ENCODE peak calls at places on chromosomes 16 and 17, in four cellular contexts. J is pancreas, G is right atrium auricular region, B is choroid plexus epithelial cell. C is an unnamed sample.
A peak's percentile ranks its signal among the peaks of the same experiment; 100 is the strongest.

GRCh38 chr17:77163001-77163400 is 22.2 kb downstream of the SEC14L1 start:
- DNase-seq in B (peak; percentile 63), G (no peak), J (no peak), C (no peak)

GRCh38 chr17:34241062-34241461 is 14.0 kb upstream of the CCL2 start:
- DNase-seq in J (peak; percentile 50), G (no peak), B (peak; percentile 38), C (no peak)

GRCh38 chr17:71171270-71171669 is 949.5 kb upstream of the SOX9 start:
- DNase-seq in B (no peak), J (no peak), G (no peak), C (no peak)

GRCh38 chr16:76182092-76182635 is 95.0 kb upstream of the CNTNAP4 start:
- DNase-seq in B (no peak), G (no peak), J (no peak), C (no peak)

GRCh38 chr17:13194887-13195286 is 177.1 kb upstream of the ELAC2 start:
- DNase-seq in G (no peak), J (no peak), B (no peak), C (no peak)

GRCh38 chr16:70644763-70645597 is 1.4 kb upstream of the IL34 start:
- DNase-seq in J (no peak), G (no peak), B (no peak), C (no peak)

GRCh38 chr17:1627219-1627986 is 1.2 kb downstream of the SLC43A2 start:
- DNase-seq in G (no peak), B (no peak), J (no peak), C (no peak)

GRCh38 chr16:89759742-89760366 is 38.5 kb downstream of the ZNF276 start:
- DNase-seq in G (no peak), B (no peak), J (no peak), C (no peak)

GRCh38 chr17:16866436-16866835 is 105.5 kb downstream of the TNFRSF13B start:
- DNase-seq in G (no peak), B (no peak), J (no peak), C (peak; percentile 20)

GRCh38 chr16:66472961-66473610 is 46.0 kb downstream of the BEAN1 start:
- DNase-seq in G (no peak), J (no peak), B (no peak), C (peak; percentile 72)

GRCh38 chr16:85234310-85235235 is 122.3 kb upstream of the CIBAR2 start:
- DNase-seq in B (peak; percentile 83), G (peak; percentile 73), J (no peak), C (no peak)

GRCh38 chr16:50436271-50436670 is 67.5 kb upstream of the BRD7 start:
- DNase-seq in B (no peak), G (no peak), J (no peak), C (peak; percentile 67)

GRCh38 chr16:82016268-82016667 is 5.0 kb upstream of the SDR42E1 start:
- DNase-seq in B (peak; percentile 84), J (no peak), G (no peak), C (no peak)

GRCh38 chr17:82059272-82060000 is 6.2 kb downstream of the DUS1L start:
- DNase-seq in G (no peak), J (peak; percentile 74), B (no peak), C (no peak)

GRCh38 chr17:596287-596686 is 118.4 kb downstream of the VPS53 start:
- DNase-seq in G (no peak), J (no peak), B (peak; percentile 63), C (no peak)

GRCh38 chr16:85413713-85414663 is 199.1 kb upstream of the GSE1 start:
- DNase-seq in G (no peak), J (peak; percentile 14), B (no peak), C (no peak)

GRCh38 chr17:27207073-27207511 is 86.8 kb upstream of the WSB1 start:
- DNase-seq in B (peak; percentile 75), J (no peak), G (no peak), C (no peak)

GRCh38 chr17:42118545-42118944 is 2.6 kb downstream of the KAT2A start:
- DNase-seq in B (peak; percentile 57), G (no peak), J (no peak), C (no peak)

GRCh38 chr16:4344659-4345438 is 6.3 kb downstream of the PAM16 start:
- DNase-seq in B (no peak), G (no peak), J (no peak), C (no peak)

GRCh38 chr16:14672403-14672971 is 21.6 kb downstream of the PLA2G10 start:
- DNase-seq in G (no peak), B (no peak), J (no peak), C (no peak)

GRCh38 chr16:1674306-1674705 is 3.8 kb upstream of the JPT2 start:
- DNase-seq in B (no peak), G (no peak), J (peak; percentile 28), C (no peak)

GRCh38 chr16:17173134-17173729 is 297.5 kb downstream of the XYLT1 start:
- DNase-seq in G (peak; percentile 74), J (no peak), B (peak; percentile 1), C (peak; percentile 58)

GRCh38 chr17:60641810-60642220 is 35.8 kb upstream of the BCAS3 start:
- DNase-seq in J (no peak), G (peak; percentile 63), B (peak; percentile 94), C (no peak)

GRCh38 chr17:71412803-71413202 is 708.0 kb upstream of the SOX9 start:
- DNase-seq in J (no peak), G (no peak), B (peak; percentile 97), C (no peak)

GRCh38 chr16:52812945-52813556 is 239.6 kb downstream of the CHD9NB start:
- DNase-seq in J (no peak), B (peak; percentile 32), G (no peak), C (no peak)

GRCh38 chr16:73215482-73216377 is 167.8 kb upstream of the ZFHX3 start:
- DNase-seq in J (no peak), G (no peak), B (no peak), C (peak; percentile 34)

GRCh38 chr17:33121756-33122155 is 130.1 kb downstream of the SPACA3 start:
- DNase-seq in B (no peak), G (no peak), J (no peak), C (no peak)

GRCh38 chr17:78517421-78517820 is 59.8 kb downstream of the DNAH17 start:
- DNase-seq in B (no peak), J (no peak), G (no peak), C (no peak)

GRCh38 chr16:74753180-74753579 is 21.4 kb downstream of the FA2H start:
- DNase-seq in G (no peak), J (no peak), B (no peak), C (no peak)

GRCh38 chr17:512926-513325 is 160.3 kb upstream of the RPH3AL start:
- DNase-seq in G (no peak), J (no peak), B (peak; percentile 60), C (no peak)

GRCh38 chr16:83005653-83006160 is 378.9 kb downstream of the CDH13 start:
- DNase-seq in G (no peak), J (no peak), B (peak; percentile 26), C (no peak)

GRCh38 chr16:72247821-72248253 is 75.9 kb upstream of the PMFBP1 start:
- DNase-seq in G (no peak), J (no peak), B (peak; percentile 47), C (no peak)

GRCh38 chr16:87688876-87689815 is 76.6 kb downstream of the KLHDC4 start:
- DNase-seq in B (no peak), J (no peak), G (no peak), C (no peak)

GRCh38 chr16:75280331-75280804 is 28.9 kb upstream of the BCAR1 start:
- DNase-seq in G (no peak), J (no peak), B (no peak), C (no peak)

GRCh38 chr17:61459968-61460718 is 7.9 kb downstream of the TBX4 start:
- DNase-seq in B (no peak), J (no peak), G (no peak), C (peak; percentile 57)

GRCh38 chr16:29198231-29198630 is 208.3 kb downstream of the NPIPB11 start:
- DNase-seq in G (peak; percentile 26), B (no peak), J (no peak), C (no peak)

GRCh38 chr17:67376509-67376891 is 581 bp upstream of the PITPNC1 start:
- DNase-seq in B (peak; percentile 66), J (no peak), G (no peak), C (no peak)

GRCh38 chr17:50205111-50205821 is 3.8 kb upstream of the COL1A1 start:
- DNase-seq in G (no peak), B (peak; percentile 60), J (no peak), C (no peak)

GRCh38 chr17:55770220-55770870 is 19.5 kb downstream of the PCTP start:
- DNase-seq in B (peak; percentile 78), G (no peak), J (no peak), C (no peak)

GRCh38 chr16:19876501-19877059 is 8.1 kb downstream of the GPRC5B start:
- DNase-seq in J (no peak), B (no peak), G (no peak), C (no peak)
- H3K4me3 ChIP-seq in J (no peak overlapping the region), B (no peak overlapping the region), G (no peak overlapping the region), C (no peak overlapping the region)

GRCh38 chr17:5794881-5795486 is 210.7 kb upstream of the NLRP1 start:
- DNase-seq in B (no peak), G (no peak), J (no peak), C (no peak)
- H3K4me3 ChIP-seq in B (no peak overlapping the region), G (no peak overlapping the region), J (no peak overlapping the region), C (no peak overlapping the region)

GRCh38 chr17:57649731-57650484 is 95.2 kb downstream of the CCDC182 start:
- DNase-seq in J (no peak), G (no peak), B (peak; percentile 74), C (no peak)

GRCh38 chr17:57652811-57653210 is 92.3 kb downstream of the CCDC182 start:
- DNase-seq in B (no peak), J (no peak), G (no peak), C (no peak)

GRCh38 chr17:57650548-57650947 is 94.6 kb downstream of the CCDC182 start:
- DNase-seq in J (no peak), G (no peak), B (no peak), C (no peak)

GRCh38 chr17:57651996-57652395 is 93.1 kb downstream of the CCDC182 start:
- DNase-seq in J (no peak), B (no peak), G (no peak), C (no peak)

DNA sequence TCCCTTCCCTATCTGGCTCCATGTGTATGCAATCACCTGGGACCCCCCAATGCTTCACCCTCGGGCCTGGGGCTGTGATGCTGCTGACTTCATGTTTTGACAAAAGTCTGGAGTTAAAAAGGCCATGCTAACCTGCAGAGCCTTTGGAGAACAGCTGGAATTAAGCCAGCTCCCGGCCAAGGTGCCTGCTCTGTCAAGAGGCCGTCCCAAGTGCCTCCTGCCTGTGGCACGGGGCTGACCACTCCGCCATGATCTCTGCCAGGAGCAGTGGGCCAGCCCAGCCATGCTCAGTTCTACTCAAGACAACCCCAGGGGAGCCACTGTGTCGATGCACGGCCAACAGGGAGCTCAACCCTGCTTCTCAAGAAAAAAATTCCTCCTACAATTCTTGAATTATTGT is 93.6 kb downstream of the CCDC182 start:
- DNase-seq in G (no peak), B (no peak), J (no peak), C (no peak)
- H3K4me3 ChIP-seq in G (no peak overlapping the region), B (no peak overlapping the region), J (no peak overlapping the region), C (no peak overlapping the region)

GRCh38 chr16:3059723-3060242 is 5.7 kb upstream of the IL32 start:
- DNase-seq in B (no peak), J (no peak), G (no peak), C (no peak)
- H3K4me3 ChIP-seq in B (peak overlapping the region; percentile 74), J (peak overlapping the region; percentile 87), G (peak overlapping the region; percentile 68), C (peak overlapping the region; percentile 22)

GRCh38 chr17:31320791-31321190 is 631 bp downstream of the EVI2A start:
- DNase-seq in B (peak; percentile 50), J (no peak), G (no peak), C (no peak)
- H3K4me3 ChIP-seq in B (peak overlapping the region; percentile 9), J (no peak overlapping the region), G (no peak overlapping the region), C (no peak overlapping the region)